ENCODE peak calls at places on chromosomes 13 and 19, in four cellular contexts. W is left lung, M is choroid plexus epithelial cell, Q is activated B cell treated with CpG ODN at 0.5 μM for 24 hours. B is an unnamed sample.

GRCh38 chr13:48066310-48066989 is 28.5 kb downstream of the MED4 start:
- DNase-seq in W (no peak), M (peak), Q (no peak), B (no peak)

GRCh38 chr13:77751513-77752456 is 54.3 kb downstream of the SLAIN1 start:
- DNase-seq in W (no peak), M (peak), Q (no peak), B (no peak)

GRCh38 chr19:16566161-16566560 is 6.1 kb downstream of the SLC35E1 start:
- DNase-seq in W (no peak), M (no peak), Q (no peak), B (no peak)

GRCh38 chr13:65470781-65471180 is 1759.4 kb downstream of the PCDH9 start:
- DNase-seq in W (no peak), M (peak), Q (no peak), B (no peak)

GRCh38 chr13:112652512-112653458 is 37.1 kb upstream of the ATP11A start:
- DNase-seq in W (no peak), M (no peak), Q (no peak), B (no peak)

GRCh38 chr19:32373614-32374295 is 28.3 kb downstream of the ZNF507 start:
- DNase-seq in W (no peak), M (peak), Q (no peak), B (no peak)

GRCh38 chr19:41575998-41576397 is at the start of gene CEACAM21:
- DNase-seq in W (peak), M (no peak), Q (peak), B (no peak)

GRCh38 chr19:46975918-46976782 is 43.5 kb upstream of the NPAS1 start:
- DNase-seq in W (peak), M (peak), Q (no peak), B (no peak)

GRCh38 chr13:100396771-100397170 is 191.8 kb downstream of the GGACT start:
- DNase-seq in W (no peak), M (no peak), Q (no peak), B (no peak)

GRCh38 chr19:41951686-41952172 is 7.4 kb downstream of the RABAC1 start:
- DNase-seq in W (peak), M (peak), Q (peak), B (peak)

GRCh38 chr13:44218501-44219240 is 155.0 kb upstream of the SERP2 start:
- DNase-seq in W (peak), M (peak), Q (no peak), B (no peak)

GRCh38 chr13:57740719-57741118 is 109.2 kb downstream of the PCDH17 start:
- DNase-seq in W (no peak), M (no peak), Q (no peak), B (no peak)

GRCh38 chr19:12787458-12787857 is 3.8 kb upstream of the JUNB start:
- DNase-seq in W (no peak), M (no peak), Q (no peak), B (no peak)

GRCh38 chr19:51366999-51367564 is 894 bp upstream of the ETFB start:
- DNase-seq in W (peak), M (peak), Q (peak), B (peak)

GRCh38 chr13:50378513-50378970 is 363.3 kb downstream of the KCNRG start:
- DNase-seq in W (no peak), M (no peak), Q (no peak), B (no peak)

GRCh38 chr13:50375792-50376191 is 360.5 kb downstream of the KCNRG start:
- DNase-seq in W (no peak), M (peak), Q (no peak), B (no peak)

GRCh38 chr13:50374517-50374916 is 359.3 kb downstream of the KCNRG start:
- DNase-seq in W (no peak), M (no peak), Q (no peak), B (no peak)

GRCh38 chr13:50377726-50378270 is 362.6 kb downstream of the KCNRG start:
- DNase-seq in W (no peak), M (no peak), Q (no peak), B (no peak)

GRCh38 chr13:50376895-50377575 is 361.8 kb downstream of the KCNRG start:
- DNase-seq in W (no peak), M (no peak), Q (no peak), B (no peak)
- TF ChIP-seq CTCF in W (no peak), M (peak), Q (no peak), B (no peak)

GRCh38 chr19:49761625-49762311 is 1.3 kb downstream of the TSKS start:
- DNase-seq in W (no peak), M (peak), Q (no peak), B (no peak)
- TF ChIP-seq CTCF in W (no peak), M (peak), Q (no peak), B (no peak)

GRCh38 chr13:38630780-38631179 is 56.1 kb upstream of the FREM2 start:
- DNase-seq in W (no peak), M (no peak), Q (no peak), B (no peak)

GRCh38 chr13:38636756-38637155 is 50.1 kb upstream of the FREM2 start:
- DNase-seq in W (no peak), M (no peak), Q (no peak), B (no peak)

GRCh38 chr13:38636106-38636505 is 50.8 kb upstream of the FREM2 start:
- DNase-seq in W (no peak), M (no peak), Q (no peak), B (no peak)

GRCh38 chr13:38637576-38637975 is 49.3 kb upstream of the FREM2 start:
- DNase-seq in W (no peak), M (no peak), Q (no peak), B (no peak)

GRCh38 chr13:38635030-38635429 is 51.8 kb upstream of the FREM2 start:
- DNase-seq in W (no peak), M (no peak), Q (no peak), B (no peak)
- TF ChIP-seq CTCF in W (no peak), M (no peak), Q (no peak), B (no peak)

DNA sequence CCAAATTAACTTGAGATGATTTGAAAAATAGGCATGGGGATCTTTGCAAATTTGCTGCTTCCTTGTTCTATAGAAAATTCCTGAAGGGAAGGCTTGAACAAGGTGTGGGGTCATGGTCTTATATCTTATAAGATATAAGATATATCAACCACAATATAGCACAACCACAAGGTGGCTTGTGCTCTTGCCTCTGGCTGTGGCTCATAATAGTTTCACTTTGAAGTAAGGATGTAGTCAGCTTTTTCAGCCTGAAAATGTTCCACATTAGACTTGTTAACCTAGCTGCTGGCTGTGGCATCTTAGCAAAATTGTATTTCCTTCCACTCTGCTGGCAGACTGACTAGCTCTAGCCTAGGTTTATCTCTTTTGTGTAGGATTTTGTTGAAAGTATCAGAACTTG is 169.7 kb downstream of the KLF5 start:
- DNase-seq in W (no peak), M (peak), Q (no peak), B (no peak)
- TF ChIP-seq CTCF in W (no peak), M (peak), Q (no peak), B (no peak)

DNA sequence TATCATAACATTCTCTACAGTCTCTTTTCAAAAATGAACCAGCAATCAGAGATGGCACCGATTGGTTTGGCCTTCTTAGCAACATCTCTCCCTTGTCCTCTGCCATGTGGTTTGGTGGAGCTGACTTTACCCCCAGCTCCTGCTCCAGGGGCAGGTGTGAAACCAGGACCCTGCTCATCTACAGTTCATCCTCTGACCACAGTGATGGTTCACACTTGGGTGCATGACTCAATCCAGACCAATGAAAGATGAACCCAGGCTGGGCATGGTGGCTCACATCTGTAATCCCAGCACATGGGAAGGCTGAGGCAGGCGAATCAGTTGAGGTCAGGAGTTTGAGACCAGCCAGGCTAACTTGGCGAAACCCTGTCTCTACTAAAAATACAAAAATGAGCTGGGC is 33.6 kb upstream of the FFAR2 start:
- DNase-seq in W (no peak), M (no peak), Q (no peak), B (no peak)
- TF ChIP-seq CTCF in W (no peak), M (no peak), Q (no peak), B (no peak)

GRCh38 chr19:30393046-30393445 is 20.9 kb downstream of the ZNF536 start:
- DNase-seq in W (no peak), M (no peak), Q (no peak), B (no peak)
- TF ChIP-seq CTCF in W (no peak), M (no peak), Q (no peak), B (no peak)